ENCODE peak calls at places on chromosomes 1 and 21, in four cellular contexts. J, C, H and I are unnamed samples.

GRCh38 chr1:90579212-90579802 is 137.8 kb downstream of the BARHL2 start:
- DNase-seq in J (no peak), C (peak; percentile 45), H (no peak), I (no peak)

GRCh38 chr1:1162597-1163537 is 10.8 kb upstream of the TTLL10 start:
- DNase-seq in J (no peak), C (no peak), H (no peak), I (peak; percentile 94)

GRCh38 chr1:91779603-91780021 is 106.3 kb downstream of the TGFBR3 start:
- DNase-seq in J (no peak), C (no peak), H (no peak), I (no peak)

GRCh38 chr1:227311389-227312001 is 6.8 kb downstream of the CDC42BPA start:
- DNase-seq in J (no peak), C (no peak), H (no peak), I (no peak)

GRCh38 chr1:221829327-221830011 is 87.6 kb upstream of the DUSP10 start:
- DNase-seq in J (no peak), C (peak; percentile 97), H (no peak), I (no peak)

GRCh38 chr1:28921286-28921869 is 7.0 kb downstream of the EPB41 start:
- DNase-seq in J (no peak), C (no peak), H (no peak), I (no peak)

GRCh38 chr21:36689324-36689723 is 9.6 kb upstream of the SIM2 start:
- DNase-seq in J (no peak), C (no peak), H (no peak), I (no peak)

GRCh38 chr1:44025816-44026215 is 5.4 kb downstream of the SLC6A9 start:
- DNase-seq in J (no peak), C (no peak), H (no peak), I (peak; percentile 75)

GRCh38 chr1:192907545-192908243 is 98.9 kb downstream of the RGS2 start:
- DNase-seq in J (no peak), C (peak; percentile 80), H (no peak), I (no peak)

GRCh38 chr1:40394456-40395172 is 21.1 kb downstream of the SMAP2 start:
- DNase-seq in J (no peak), C (peak; percentile 77), H (no peak), I (no peak)

GRCh38 chr1:203610061-203610460 is 16.6 kb upstream of the ATP2B4 start:
- DNase-seq in J (no peak), C (no peak), H (no peak), I (no peak)

GRCh38 chr21:35096959-35097358 is 47.9 kb upstream of the RUNX1 start:
- DNase-seq in J (no peak), C (peak; percentile 44), H (no peak), I (no peak)

GRCh38 chr21:40269239-40269638 is 402.0 kb downstream of the PCP4 start:
- DNase-seq in J (no peak), C (no peak), H (no peak), I (no peak)

GRCh38 chr21:46636550-46637289 is 1.2 kb downstream of the PRMT2 start:
- DNase-seq in J (no peak), C (no peak), H (peak; percentile 35), I (no peak)

GRCh38 chr1:164320780-164321683 is 238.0 kb upstream of the PBX1 start:
- DNase-seq in J (no peak), C (peak; percentile 35), H (peak; percentile 72), I (peak; percentile 48)

GRCh38 chr21:34701726-34702125 is 32.9 kb downstream of the CLIC6 start:
- DNase-seq in J (no peak), C (no peak), H (no peak), I (no peak)

GRCh38 chr1:84792421-84792820 is 100.6 kb downstream of the LPAR3 start:
- DNase-seq in J (no peak), C (no peak), H (no peak), I (no peak)

GRCh38 chr1:30310966-30311742 is 412.2 kb downstream of the MATN1 start:
- DNase-seq in J (no peak), C (no peak), H (peak; percentile 58), I (no peak)

GRCh38 chr1:64229307-64229706 is 25.9 kb downstream of the UBE2U start:
- DNase-seq in J (no peak), C (no peak), H (no peak), I (no peak)

GRCh38 chr21:42214081-42214750 is 4.7 kb upstream of the ABCG1 start:
- DNase-seq in J (no peak), C (no peak), H (no peak), I (no peak)

GRCh38 chr1:153683853-153684252 is 5.4 kb downstream of the NPR1 start:
- DNase-seq in J (no peak), C (no peak), H (peak; percentile 40), I (no peak)

GRCh38 chr1:151520359-151520758 is 9.2 kb downstream of the CGN start:
- DNase-seq in J (no peak), C (no peak), H (no peak), I (no peak)

GRCh38 chr1:230701434-230701833 is 12.5 kb downstream of the AGT start:
- DNase-seq in J (no peak), C (no peak), H (no peak), I (no peak)

GRCh38 chr1:24913274-24913604 is 16.8 kb downstream of the RUNX3 start:
- DNase-seq in J (no peak), C (no peak), H (no peak), I (no peak)

GRCh38 chr1:229631966-229632365 is 5.9 kb downstream of the URB2 start:
- DNase-seq in J (no peak), C (no peak), H (no peak), I (no peak)

GRCh38 chr21:14949603-14950002 is 115.2 kb downstream of the NRIP1 start:
- DNase-seq in J (no peak), C (no peak), H (no peak), I (no peak)

GRCh38 chr1:155051777-155052398 is 772 bp downstream of the ADAM15 start:
- DNase-seq in J (no peak), C (peak; percentile 28), H (peak; percentile 88), I (peak; percentile 66)

GRCh38 chr1:185483647-185484450 is 166.8 kb upstream of the IVNS1ABP start:
- DNase-seq in J (no peak), C (peak; percentile 88), H (no peak), I (no peak)

GRCh38 chr1:203695116-203695515 is 68.5 kb downstream of the ATP2B4 start:
- DNase-seq in J (peak; percentile 60), C (no peak), H (no peak), I (no peak)

GRCh38 chr1:55388960-55389359 is 173.8 kb upstream of the USP24 start:
- DNase-seq in J (no peak), C (no peak), H (no peak), I (no peak)

GRCh38 chr1:229007701-229008100 is 263.2 kb upstream of the RAB4A start:
- DNase-seq in J (no peak), C (no peak), H (no peak), I (peak; percentile 7)

GRCh38 chr1:202184750-202185460 is 8.7 kb upstream of the LGR6 start:
- DNase-seq in J (peak; percentile 56), C (peak; percentile 85), H (peak; percentile 93), I (peak; percentile 75)

GRCh38 chr1:11026903-11027302 is 14.4 kb downstream of the TARDBP start:
- DNase-seq in J (no peak), C (no peak), H (no peak), I (no peak)

GRCh38 chr1:7406641-7407546 is 364.2 kb upstream of the VAMP3 start:
- DNase-seq in J (no peak), C (no peak), H (no peak), I (peak; percentile 43)

GRCh38 chr1:36994294-36994693 is 40.0 kb downstream of the GRIK3 start:
- DNase-seq in J (no peak), C (no peak), H (no peak), I (no peak)

GRCh38 chr1:178938281-178938958 is 67.5 kb upstream of the ANGPTL1 start:
- DNase-seq in J (no peak), C (no peak), H (no peak), I (peak; percentile 39)

GRCh38 chr1:107480548-107480947 is 339.7 kb downstream of the NTNG1 start:
- DNase-seq in J (no peak), C (no peak), H (no peak), I (no peak)

GRCh38 chr1:158078569-158079080 is 85.2 kb downstream of the KIRREL1 start:
- DNase-seq in J (no peak), C (no peak), H (no peak), I (no peak)

GRCh38 chr1:176691251-176692228 is 228.6 kb downstream of the PAPPA2 start:
- DNase-seq in J (no peak), C (peak; percentile 49), H (no peak), I (no peak)